ENCODE peak calls at places on chromosome 16, in ten cellular contexts. N is mesothelial cell of epicardium, R is choroid plexus epithelial cell, I is endothelial cell, F is transverse colon, P is esophagus muscularis mucosa, A is WERI-Rb-1, Z is RWPE1, H is omental fat pad, B is heart right ventricle. M is an unnamed sample.

GRCh38 chr16:7334801-7335560 is 2.3 kb downstream of the RBFOX1 start:
- DNase-seq in B (no peak), Z (no peak), N (no peak), R (no peak), I (no peak), P (no peak), F (no peak), H (no peak), A (no peak), M (no peak)

GRCh38 chr16:81567987-81568748 is 123.6 kb downstream of the CMIP start:
- DNase-seq in Z (peak; percentile 83), I (no peak), H (no peak), F (no peak), N (no peak), P (no peak), B (peak; percentile 32), R (peak; percentile 24), A (no peak), M (no peak)

GRCh38 chr16:11665071-11665491 is 3.2 kb upstream of the SNN start:
- DNase-seq in Z (no peak), R (no peak), A (peak; percentile 52), F (no peak), P (no peak), N (no peak), B (no peak), I (no peak), H (no peak), M (no peak)

GRCh38 chr16:86073103-86073625 is 174.2 kb downstream of the IRF8 start:
- DNase-seq in N (no peak), R (no peak), B (no peak), I (no peak), P (no peak), F (no peak), H (no peak), Z (no peak), A (no peak), M (no peak)

GRCh38 chr16:10528635-10529034 is 51.8 kb downstream of the EMP2 start:
- DNase-seq in R (no peak), B (no peak), A (no peak), F (no peak), Z (no peak), P (no peak), I (no peak), N (no peak), H (no peak), M (no peak)

GRCh38 chr16:86878290-86879160 is 300.2 kb downstream of the FOXL1 start:
- DNase-seq in B (no peak), N (no peak), P (no peak), H (no peak), A (no peak), Z (no peak), F (no peak), R (no peak), I (no peak), M (no peak)

GRCh38 chr16:28977703-28978641 is 3.4 kb downstream of the SPNS1 start:
- DNase-seq in A (peak; percentile 44), Z (peak; percentile 35), N (no peak), H (no peak), R (no peak), F (no peak), P (no peak), I (no peak), B (no peak), M (no peak)

GRCh38 chr16:49846800-49847199 is 9.1 kb downstream of the ZNF423 start:
- DNase-seq in F (no peak), P (no peak), R (no peak), Z (no peak), H (no peak), A (no peak), I (no peak), N (no peak), B (no peak), M (no peak)

GRCh38 chr16:27921134-27921533 is 142.4 kb downstream of the GSG1L start:
- DNase-seq in F (no peak), N (no peak), H (no peak), Z (no peak), A (no peak), R (no peak), I (no peak), B (no peak), P (no peak), M (no peak)

GRCh38 chr16:27917953-27918352 is 145.6 kb downstream of the GSG1L start:
- DNase-seq in Z (no peak), F (no peak), R (no peak), H (no peak), I (no peak), A (no peak), B (no peak), N (no peak), P (no peak), M (no peak)

GRCh38 chr16:27918755-27919154 is 144.8 kb downstream of the GSG1L start:
- DNase-seq in A (peak; percentile 58), H (no peak), R (no peak), N (no peak), F (no peak), B (no peak), I (no peak), P (no peak), Z (no peak), M (no peak)

GRCh38 chr16:27922433-27922832 is 141.1 kb downstream of the GSG1L start:
- DNase-seq in I (no peak), F (no peak), A (no peak), Z (no peak), R (no peak), B (no peak), P (no peak), N (no peak), H (no peak), M (no peak)

DNA sequence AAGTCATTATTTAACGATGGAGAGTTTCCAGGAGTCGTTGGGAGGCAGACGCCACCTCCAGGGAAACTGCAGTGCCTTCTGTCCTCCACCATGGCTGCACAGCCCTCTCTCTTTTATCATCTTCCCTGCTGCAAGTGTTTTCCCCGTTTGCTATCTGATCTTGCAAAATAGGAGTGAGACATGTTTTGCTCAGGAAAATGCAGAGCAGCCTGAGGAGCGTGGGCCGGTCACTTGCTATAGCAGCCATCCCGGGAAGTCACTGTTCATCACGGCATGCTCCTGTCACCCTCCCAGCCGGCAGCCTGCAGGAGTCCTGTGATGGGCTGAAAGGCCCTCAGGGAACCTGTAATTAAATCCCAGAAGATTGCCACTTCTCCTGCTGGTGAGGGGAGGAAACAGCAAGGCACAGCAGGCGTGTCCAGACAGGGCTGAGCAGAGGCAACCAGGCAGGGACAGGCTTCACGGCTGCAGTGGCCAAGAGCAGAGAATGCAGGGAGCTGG is 143.1 kb downstream of the GSG1L start:
- DNase-seq in I (peak; percentile 31), A (peak; percentile 95), Z (peak; percentile 58), F (no peak), R (peak; percentile 17), H (no peak), P (no peak), N (no peak), B (no peak), M (peak; percentile 67)
- TF ChIP-seq CTCF in I (no peak), A (peak; percentile 69), Z (peak; percentile 11), F (no peak), R (peak; percentile 52), H (no peak), P (no peak), N (peak; percentile 31), B (no peak), M (peak; percentile 29)

GRCh38 chr16:87933140-87933495 is 3.2 kb downstream of the CA5A start:
- DNase-seq in P (no peak), F (no peak), H (no peak), I (no peak), Z (no peak), B (no peak), N (no peak), A (no peak), R (no peak), M (no peak)

GRCh38 chr16:87931504-87931903 is 4.8 kb downstream of the CA5A start:
- DNase-seq in Z (no peak), I (no peak), A (no peak), H (no peak), P (no peak), R (peak; percentile 22), N (no peak), F (no peak), B (no peak), M (no peak)

GRCh38 chr16:87929986-87930385 is 6.3 kb downstream of the CA5A start:
- DNase-seq in P (no peak), B (no peak), Z (no peak), F (no peak), R (peak; percentile 69), A (no peak), H (no peak), N (no peak), I (no peak), M (no peak)

GRCh38 chr16:87927195-87927562 is 9.2 kb downstream of the CA5A start:
- DNase-seq in I (no peak), R (no peak), N (no peak), Z (no peak), A (no peak), P (no peak), F (no peak), H (no peak), B (no peak), M (no peak)

GRCh38 chr16:87930456-87930855 is 5.9 kb downstream of the CA5A start:
- DNase-seq in F (no peak), B (no peak), A (no peak), P (no peak), R (peak; percentile 23), N (no peak), I (no peak), H (no peak), Z (no peak), M (no peak)
- TF ChIP-seq CTCF in F (no peak), B (peak; percentile 30), A (peak; percentile 31), P (no peak), R (peak; percentile 57), N (peak; percentile 11), I (no peak), H (no peak), Z (no peak), M (peak; percentile 40)

GRCh38 chr16:30585400-30586191 is at the start of gene ZNF785:
- DNase-seq in F (peak; percentile 97), N (peak; percentile 84), R (peak; percentile 99), Z (peak; percentile 99), A (peak; percentile 98), P (peak; percentile 99), H (peak; percentile 84), B (peak; percentile 99), I (peak; percentile 88), M (peak; percentile 89)
- TF ChIP-seq CTCF in F (no peak), N (no peak), R (no peak), Z (no peak), A (no peak), P (peak; percentile 17), H (no peak), B (peak; percentile 52), I (peak; percentile 28), M (peak; percentile 1)

GRCh38 chr16:77663711-77664110 is 58.6 kb upstream of the NUDT7 start:
- DNase-seq in B (no peak), P (no peak), A (peak; percentile 70), F (no peak), N (no peak), I (no peak), Z (no peak), H (no peak), R (no peak), M (peak; percentile 17)

GRCh38 chr16:77662241-77662640 is 60.1 kb upstream of the NUDT7 start:
- DNase-seq in H (no peak), Z (no peak), R (no peak), A (no peak), F (no peak), N (no peak), P (no peak), I (no peak), B (no peak), M (no peak)

GRCh38 chr16:77657016-77657415 is 65.3 kb upstream of the NUDT7 start:
- DNase-seq in N (no peak), B (no peak), P (no peak), R (peak; percentile 72), Z (no peak), I (no peak), F (no peak), A (no peak), H (no peak), M (no peak)

GRCh38 chr16:77660311-77660710 is 62.0 kb upstream of the NUDT7 start:
- DNase-seq in N (no peak), F (no peak), B (no peak), A (peak; percentile 14), I (peak; percentile 16), Z (peak; percentile 8), R (peak; percentile 85), P (no peak), H (no peak), M (no peak)
- TF ChIP-seq CTCF in N (peak; percentile 59), F (peak; percentile 27), B (peak; percentile 70), A (peak; percentile 66), I (peak; percentile 57), Z (peak; percentile 18), R (peak; percentile 86), P (peak; percentile 38), H (no peak), M (peak; percentile 54)